ENCODE peak calls at places on chromosomes 4 and X, in ten cellular contexts. V, H, N, P, L, I, X, J, F and A are unnamed samples.

GRCh38 chr4:56106755-56107154 is 158.0 kb downstream of the CEP135 start:
- DNase-seq in L (no peak), I (no peak), X (no peak), J (no peak), H (no peak), P (no peak), N (no peak), V (no peak), F (no peak), A (peak; percentile 81)

GRCh38 chr4:35820026-35820425 is 424.3 kb downstream of the ARAP2 start:
- DNase-seq in I (no peak), N (no peak), P (no peak), L (no peak), H (no peak), V (no peak), J (no peak), F (no peak), X (no peak), A (no peak)

GRCh38 chr4:81594495-81595169 is 122.9 kb upstream of the RASGEF1B start:
- DNase-seq in H (no peak), P (no peak), J (no peak), X (no peak), L (peak; percentile 30), N (no peak), F (no peak), I (no peak), V (no peak), A (no peak)

GRCh38 chr4:173666-174314 is 49.5 kb downstream of the ZNF718 start:
- DNase-seq in I (no peak), J (no peak), N (no peak), H (no peak), L (no peak), X (peak; percentile 80), P (no peak), F (no peak), V (no peak), A (no peak)

GRCh38 chrX:132837126-132837525 is 121.3 kb downstream of the HS6ST2 start:
- DNase-seq in H (no peak), N (no peak), F (no peak), V (no peak), J (no peak), X (no peak), L (no peak), I (no peak), P (peak; percentile 11), A (peak; percentile 54)

GRCh38 chr4:2057382-2058065 is 1.6 kb upstream of the NAT8L start:
- DNase-seq in F (no peak), X (no peak), H (no peak), I (no peak), J (no peak), N (no peak), V (no peak), L (no peak), P (no peak), A (no peak)

GRCh38 chr4:165787516-165788274 is 85.3 kb upstream of the TLL1 start:
- DNase-seq in J (no peak), N (no peak), L (no peak), F (no peak), V (no peak), H (no peak), I (no peak), X (no peak), P (no peak), A (no peak)

GRCh38 chrX:39396358-39396995 is 595.2 kb downstream of the MID1IP1 start:
- DNase-seq in H (no peak), P (no peak), L (no peak), V (no peak), F (no peak), X (no peak), N (no peak), J (no peak), I (no peak), A (no peak)

GRCh38 chr4:143358923-143359694 is 22.4 kb downstream of the GAB1 start:
- DNase-seq in F (peak; percentile 30), I (no peak), N (peak; percentile 91), P (peak; percentile 44), L (peak; percentile 91), X (no peak), J (no peak), V (peak; percentile 73), H (peak; percentile 93), A (no peak)

GRCh38 chrX:72308566-72309296 is 3.0 kb upstream of the CITED1 start:
- DNase-seq in P (peak; percentile 68), V (peak; percentile 64), N (peak; percentile 63), L (peak; percentile 58), J (peak; percentile 73), I (peak; percentile 18), F (peak; percentile 43), X (peak; percentile 83), H (peak; percentile 50), A (peak; percentile 88)

GRCh38 chr4:5710962-5711478 is at the start of gene EVC:
- DNase-seq in H (peak; percentile 74), J (peak; percentile 88), N (peak; percentile 83), V (peak; percentile 62), P (peak; percentile 90), I (peak; percentile 43), F (peak; percentile 83), X (peak; percentile 71), L (no peak), A (peak; percentile 87)

GRCh38 chrX:38636949-38637819 is 75.8 kb downstream of the TSPAN7 start:
- DNase-seq in I (peak; percentile 36), V (peak; percentile 34), J (no peak), F (no peak), P (no peak), L (no peak), X (no peak), N (peak; percentile 3), H (no peak), A (no peak)

GRCh38 chrX:51891821-51892551 is 1.4 kb upstream of the MAGED1 start:
- DNase-seq in H (peak; percentile 69), J (peak; percentile 51), X (peak; percentile 4), F (peak; percentile 28), I (peak; percentile 44), P (peak; percentile 82), V (no peak), L (no peak), N (no peak), A (peak; percentile 7)

GRCh38 chrX:24619647-24620046 is 27.5 kb downstream of the PCYT1B start:
- DNase-seq in V (no peak), H (peak; percentile 38), F (peak; percentile 10), P (peak; percentile 63), L (no peak), J (no peak), X (no peak), N (no peak), I (no peak), A (peak; percentile 70)

GRCh38 chr4:24001486-24001885 is 111.6 kb upstream of the PPARGC1A start:
- DNase-seq in I (no peak), P (no peak), X (no peak), H (no peak), N (no peak), J (no peak), V (no peak), L (no peak), F (no peak), A (no peak)

GRCh38 chr4:126405369-126405982 is 1090.7 kb downstream of the FAT4 start:
- DNase-seq in F (no peak), H (peak; percentile 39), I (no peak), L (no peak), P (peak; percentile 46), N (no peak), X (peak; percentile 68), V (no peak), J (no peak), A (no peak)

GRCh38 chr4:95232358-95233156 is 316.2 kb downstream of the UNC5C start:
- DNase-seq in X (no peak), V (no peak), P (no peak), F (no peak), L (no peak), I (no peak), J (no peak), H (no peak), N (no peak), A (peak; percentile 12)

GRCh38 chrX:119757646-119757978 is 776 bp upstream of the SOWAHD start:
- DNase-seq in F (no peak), I (no peak), V (no peak), J (no peak), X (peak; percentile 52), N (no peak), L (no peak), P (no peak), H (no peak), A (no peak)
- H3K4me1 ChIP-seq in F (no peaks in the 10 kb centered on the region), I (no peaks in the 10 kb centered on the region), V (peaks cover 29% of the 10 kb centered on the region), J (no peaks in the 10 kb centered on the region), X (peaks cover 22% of the 10 kb centered on the region), N (no peaks in the 10 kb centered on the region), L (peaks cover 3% of the 10 kb centered on the region), P (peaks cover 1% of the 10 kb centered on the region), H (peaks cover 3% of the 10 kb centered on the region), A (peaks cover 17% of the 10 kb centered on the region)

DNA sequence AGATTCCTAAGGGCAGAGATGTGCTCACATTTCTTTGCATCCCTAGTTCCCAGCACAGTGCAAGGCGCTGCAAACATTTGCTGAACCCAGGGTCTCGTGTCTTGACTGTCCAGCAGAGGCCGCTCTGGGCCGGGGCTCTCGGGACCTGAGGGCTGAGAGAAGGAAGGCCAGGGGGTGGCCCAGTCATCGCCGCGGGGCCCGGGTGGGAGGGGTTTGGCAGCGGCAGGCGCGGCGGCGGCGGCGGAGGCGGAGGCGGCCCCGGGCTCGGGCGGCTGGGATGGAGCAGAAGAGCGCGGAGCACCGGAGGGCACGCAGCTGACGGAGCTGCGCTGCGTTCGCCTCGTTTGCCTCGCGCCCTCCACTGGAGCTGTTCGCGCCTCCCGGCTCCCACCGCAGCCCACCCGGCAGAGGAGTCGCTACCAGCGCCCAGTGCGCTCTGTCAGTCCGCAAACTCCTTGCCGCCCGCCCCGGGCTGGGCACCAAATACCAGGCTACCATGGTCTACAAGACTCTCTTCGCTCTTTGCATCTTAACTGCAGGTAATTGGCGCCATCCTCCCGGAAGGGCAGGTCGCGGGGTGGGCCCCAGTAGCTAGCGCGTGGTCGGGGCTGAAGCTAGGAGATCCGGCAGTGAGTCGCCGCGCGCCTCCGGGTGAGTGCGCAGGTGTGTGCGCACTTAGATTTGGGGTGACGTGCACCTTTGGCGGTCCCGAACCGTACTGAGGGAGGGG is at the start of gene PARM1:
- DNase-seq in V (peak; percentile 94), L (peak; percentile 60), X (peak; percentile 96), J (peak; percentile 85), H (peak; percentile 61), I (peak; percentile 85), N (peak; percentile 95), F (peak; percentile 90), P (peak; percentile 76), A (peak; percentile 97)
- H3K27ac ChIP-seq in V (peak within 1 kb of the TSS; percentile 78), L (no peak within 1 kb of the TSS), X (peak within 1 kb of the TSS; percentile 32), J (peak within 1 kb of the TSS; percentile 75), H (no peak within 1 kb of the TSS), I (peak within 1 kb of the TSS; percentile 71), N (peak within 1 kb of the TSS; percentile 94), F (peak within 1 kb of the TSS; percentile 44), P (no peak within 1 kb of the TSS), A (peak within 1 kb of the TSS; percentile 61)

GRCh38 chrX:120456973-120457372 is 12.1 kb downstream of the LAMP2 start:
- DNase-seq in J (no peak), N (no peak), X (no peak), F (no peak), I (no peak), H (peak; percentile 21), P (peak; percentile 31), L (no peak), V (no peak), A (no peak)
- H3K4me1 ChIP-seq in J (no peaks in the 10 kb centered on the region), N (no peaks in the 10 kb centered on the region), X (no peaks in the 10 kb centered on the region), F (no peaks in the 10 kb centered on the region), I (peaks cover 40% of the 10 kb centered on the region), H (no peaks in the 10 kb centered on the region), P (peaks cover 16% of the 10 kb centered on the region), L (no peaks in the 10 kb centered on the region), V (peaks cover 22% of the 10 kb centered on the region), A (peaks cover 16% of the 10 kb centered on the region)

DNA sequence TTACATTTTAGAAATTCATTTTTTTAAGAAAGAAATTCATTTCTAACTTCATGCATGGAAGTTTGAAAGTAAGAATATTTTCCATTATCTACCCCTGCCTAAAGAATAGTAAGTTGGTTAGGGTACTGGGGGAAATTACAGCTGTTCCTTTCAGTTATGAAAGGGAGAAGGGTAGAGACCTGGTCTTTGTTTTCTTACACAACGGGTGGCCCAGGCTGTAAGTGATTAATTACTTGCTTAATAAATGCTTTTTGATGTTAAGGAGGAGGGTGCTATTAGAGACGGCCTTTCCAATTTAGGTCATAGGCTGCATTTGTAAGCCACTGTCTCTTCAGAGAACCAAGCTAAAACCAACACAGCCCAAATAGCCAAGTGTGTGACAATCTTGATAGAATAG is 12.6 kb downstream of the SCD5 start:
- DNase-seq in P (peak; percentile 40), J (no peak), V (no peak), I (no peak), F (no peak), L (no peak), H (no peak), N (no peak), X (peak; percentile 63), A (peak; percentile 79)
- H3K27ac ChIP-seq in P (peak overlapping the region; percentile 89), J (no peak overlapping the region), V (no peak overlapping the region), I (no peak overlapping the region), F (no peak overlapping the region), L (no peak overlapping the region), H (no peak overlapping the region), N (no peak overlapping the region), X (no peak overlapping the region), A (peak overlapping the region; percentile 95)